ENCODE peak calls at places on chromosomes 13 and 19, in nine cellular contexts. T is NCI-H2029 treated with DMSO at 0.1 percent for 48 hours; B is Calu3; M is effector memory CD4-positive, alpha-beta T cell; G is Daoy; Z is cardiac fibroblast; Y is NCI-H345; J is mesenteric fat pad; Q is GOT3. O is an unnamed sample.

GRCh38 chr13:41505209-41505835 is 48.0 kb downstream of the RGCC start:
- DNase-seq in T (no peak), B (no peak), M (no peak), G (peak), Z (peak), Y (no peak), J (no peak), Q (no peak), O (no peak)

GRCh38 chr13:20714161-20714560 is 10.7 kb downstream of the IL17D start:
- DNase-seq in T (no peak), B (no peak), M (no peak), G (peak), Z (peak), Y (no peak), J (no peak), Q (no peak), O (no peak)

GRCh38 chr13:25203256-25203794 is 31.2 kb upstream of the AMER2 start:
- DNase-seq in T (no peak), B (no peak), M (no peak), G (peak), Z (no peak), Y (no peak), J (no peak), Q (no peak), O (no peak)

GRCh38 chr19:14758816-14759215 is 19.5 kb downstream of the ADGRE2 start:
- DNase-seq in T (no peak), B (peak), M (no peak), G (no peak), Z (no peak), Y (peak), J (no peak), Q (no peak), O (peak)

GRCh38 chr13:98509271-98510155 is 67.4 kb downstream of the STK24 start:
- DNase-seq in T (no peak), B (peak), M (peak), G (peak), Z (peak), Y (no peak), J (no peak), Q (no peak), O (no peak)

GRCh38 chr13:106499905-106500304 is 35.6 kb downstream of the EFNB2 start:
- DNase-seq in T (no peak), B (no peak), M (no peak), G (no peak), Z (peak), Y (no peak), J (no peak), Q (no peak), O (no peak)

GRCh38 chr13:71828117-71828516 is 38.9 kb downstream of the DACH1 start:
- DNase-seq in T (no peak), B (no peak), M (no peak), G (no peak), Z (no peak), Y (no peak), J (no peak), Q (no peak), O (no peak)

GRCh38 chr19:5006201-5006600 is 37.3 kb downstream of the KDM4B start:
- DNase-seq in T (no peak), B (no peak), M (no peak), G (peak), Z (peak), Y (no peak), J (no peak), Q (no peak), O (no peak)

GRCh38 chr19:1933245-1933644 is 7.7 kb upstream of the CSNK1G2 start:
- DNase-seq in T (no peak), B (no peak), M (no peak), G (no peak), Z (no peak), Y (no peak), J (no peak), Q (no peak), O (no peak)

GRCh38 chr19:11480081-11480926 is 542 bp downstream of the ELAVL3 start:
- DNase-seq in T (no peak), B (no peak), M (no peak), G (no peak), Z (no peak), Y (no peak), J (no peak), Q (no peak), O (no peak)

GRCh38 chr19:9306443-9306842 is 3.2 kb downstream of the ZNF699 start:
- DNase-seq in T (no peak), B (no peak), M (no peak), G (peak), Z (peak), Y (no peak), J (no peak), Q (no peak), O (no peak)

GRCh38 chr19:47109541-47110375 is 3.8 kb downstream of the ZC3H4 start:
- DNase-seq in T (no peak), B (peak), M (no peak), G (no peak), Z (peak), Y (no peak), J (no peak), Q (no peak), O (no peak)

GRCh38 chr13:34878354-34878753 is 63.7 kb upstream of the NBEA start:
- DNase-seq in T (no peak), B (no peak), M (no peak), G (no peak), Z (no peak), Y (no peak), J (no peak), Q (no peak), O (no peak)

GRCh38 chr19:41866284-41866683 is 6.2 kb downstream of the RPS19 start:
- DNase-seq in T (no peak), B (no peak), M (no peak), G (no peak), Z (no peak), Y (no peak), J (no peak), Q (no peak), O (no peak)

GRCh38 chr13:40528881-40529280 is 137.6 kb downstream of the FOXO1 start:
- DNase-seq in T (no peak), B (no peak), M (no peak), G (no peak), Z (no peak), Y (no peak), J (no peak), Q (no peak), O (no peak)

GRCh38 chr19:55132453-55133129 is 15.2 kb upstream of the PPP1R12C start:
- DNase-seq in T (no peak), B (no peak), M (no peak), G (peak), Z (no peak), Y (no peak), J (no peak), Q (no peak), O (no peak)